ENCODE peak calls at places on chromosome 7, in six cellular contexts. A, O, B, P, S and M are unnamed samples. For H3K9me3, the result is how much of the 10 kb centered on the place peaks cover.

GRCh38 chr7:41582116-41582515 is 120.8 kb downstream of the INHBA start:
- DNase-seq in A (no peak), O (no peak), B (peak), P (no peak), S (no peak), M (no peak)

GRCh38 chr7:100887186-100887954 is 2.1 kb downstream of the UFSP1 start:
- DNase-seq in A (no peak), O (no peak), B (no peak), P (no peak), S (no peak), M (no peak)

GRCh38 chr7:128003179-128003578 is 28.1 kb downstream of the LRRC4 start:
- DNase-seq in A (no peak), O (no peak), B (no peak), P (no peak), S (no peak), M (no peak)

GRCh38 chr7:90604383-90604782 is 8.3 kb downstream of the CDK14 start:
- DNase-seq in A (no peak), O (no peak), B (no peak), P (no peak), S (no peak), M (no peak)

GRCh38 chr7:157992511-157993160 is 595.0 kb downstream of the PTPRN2 start:
- DNase-seq in A (no peak), O (no peak), B (no peak), P (no peak), S (no peak), M (no peak)

GRCh38 chr7:12244129-12244528 is 33.0 kb downstream of the TMEM106B start:
- DNase-seq in A (no peak), O (peak), B (peak), P (no peak), S (peak), M (peak)

GRCh38 chr7:140231779-140232491 is 55.2 kb upstream of the KDM7A start:
- DNase-seq in A (no peak), O (peak), B (no peak), P (no peak), S (no peak), M (no peak)

GRCh38 chr7:30863694-30864011 is 48.0 kb upstream of the AQP1 start:
- DNase-seq in A (no peak), O (no peak), B (peak), P (peak), S (peak), M (peak)

GRCh38 chr7:99404235-99404976 is 4.0 kb downstream of the PDAP1 start:
- DNase-seq in A (no peak), O (no peak), B (peak), P (no peak), S (no peak), M (no peak)

GRCh38 chr7:95026421-95027072 is 119.2 kb downstream of the PPP1R9A start:
- DNase-seq in A (no peak), O (no peak), B (no peak), P (no peak), S (no peak), M (no peak)

GRCh38 chr7:70321016-70321415 is 722.7 kb downstream of the AUTS2 start:
- DNase-seq in A (no peak), O (no peak), B (no peak), P (no peak), S (no peak), M (no peak)

GRCh38 chr7:8285155-8285554 is 23.2 kb upstream of the ICA1 start:
- DNase-seq in A (no peak), O (no peak), B (no peak), P (no peak), S (no peak), M (no peak)

GRCh38 chr7:43756368-43757072 is 2.0 kb upstream of the BLVRA start:
- DNase-seq in A (peak), O (no peak), B (peak), P (peak), S (peak), M (no peak)

GRCh38 chr7:99762680-99763327 is 21.2 kb downstream of the CYP3A4 start:
- DNase-seq in A (peak), O (peak), B (peak), P (peak), S (peak), M (peak)

GRCh38 chr7:103795787-103796186 is 193.7 kb downstream of the RELN start:
- DNase-seq in A (no peak), O (no peak), B (no peak), P (no peak), S (no peak), M (no peak)

GRCh38 chr7:77839919-77840318 is 41.3 kb downstream of the PHTF2 start:
- DNase-seq in A (no peak), O (no peak), B (no peak), P (no peak), S (no peak), M (no peak)

GRCh38 chr7:77837966-77838365 is 39.4 kb downstream of the PHTF2 start:
- DNase-seq in A (no peak), O (no peak), B (no peak), P (no peak), S (no peak), M (no peak)

GRCh38 chr7:77833136-77833535 is 34.6 kb downstream of the PHTF2 start:
- DNase-seq in A (no peak), O (no peak), B (peak), P (no peak), S (no peak), M (no peak)

GRCh38 chr7:77838929-77839491 is 40.4 kb downstream of the PHTF2 start:
- DNase-seq in A (no peak), O (no peak), B (no peak), P (no peak), S (no peak), M (no peak)

DNA sequence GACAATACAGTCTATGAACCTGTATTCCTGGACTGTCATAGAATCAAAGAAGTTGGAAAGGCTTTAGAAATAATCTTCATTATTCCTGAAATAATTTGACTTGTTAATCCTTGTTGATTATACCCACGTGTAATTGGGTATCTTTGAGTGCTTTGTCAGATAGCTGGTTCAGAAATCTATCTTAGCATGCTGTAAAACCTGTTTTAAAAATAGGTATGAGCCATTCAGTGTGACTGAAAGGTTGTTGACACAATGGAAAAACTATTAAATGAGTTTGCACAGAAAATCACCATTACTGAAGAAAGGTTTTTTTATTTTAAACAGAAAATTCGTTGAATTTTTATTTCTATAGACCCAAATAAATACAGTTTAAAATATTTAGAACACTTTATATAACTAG is 38.7 kb downstream of the PHTF2 start:
- DNase-seq in A (no peak), O (no peak), B (no peak), P (no peak), S (no peak), M (no peak)
- H3K9me3 ChIP-seq in A (under half), O (under half), B (under half), P (under half), S (under half), M (under half)

GRCh38 chr7:150458235-150458634 is 7.8 kb downstream of the GIMAP8 start:
- DNase-seq in A (no peak), O (no peak), B (no peak), P (no peak), S (no peak), M (no peak)
- H3K9me3 ChIP-seq in A (under half), O (under half), B (under half), P (under half), S (under half), M (under half)

GRCh38 chr7:57404967-57405421 is 45.0 kb upstream of the ZNF716 start:
- DNase-seq in A (no peak), O (no peak), B (no peak), P (no peak), S (no peak), M (no peak)
- H3K9me3 ChIP-seq in A (under half), O (under half), B (under half), P (under half), S (under half), M (under half)

DNA sequence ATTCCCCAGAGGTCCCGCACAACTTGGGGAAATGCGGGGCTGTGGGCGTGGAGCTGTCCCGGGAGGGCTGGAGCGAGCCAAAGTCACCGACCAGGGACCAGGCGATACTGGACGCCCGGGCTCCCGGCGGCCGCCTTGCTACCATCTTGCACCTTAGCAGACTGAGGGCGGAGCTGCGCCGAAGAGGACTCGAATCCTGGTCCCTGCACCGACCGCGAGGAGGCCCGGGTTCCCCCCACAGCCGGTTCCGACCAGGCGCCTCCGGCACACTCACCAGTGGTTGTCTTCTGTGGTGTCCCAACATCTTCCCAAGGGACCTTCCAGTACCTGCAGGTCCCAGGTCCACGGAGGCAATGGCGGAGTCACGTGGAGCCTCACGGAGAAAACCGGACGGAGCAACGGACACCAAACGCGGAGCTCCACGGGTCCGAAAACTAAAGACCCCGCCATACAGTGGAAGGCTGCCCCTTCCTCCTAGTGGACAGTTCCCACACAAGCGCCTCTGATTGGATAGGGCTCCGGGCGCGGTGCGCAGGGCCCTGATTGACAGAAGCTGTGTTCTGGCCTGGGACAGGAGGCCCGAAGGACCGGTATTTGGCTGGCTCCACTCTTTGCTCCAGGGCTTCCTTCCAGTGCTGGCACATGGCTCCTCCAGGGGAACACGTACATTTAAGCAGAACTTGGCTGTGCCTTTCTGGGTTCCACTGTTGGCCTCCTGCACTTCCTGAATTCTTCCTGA is 124.6 kb upstream of the ZNF479 start:
- DNase-seq in A (no peak), O (no peak), B (no peak), P (no peak), S (no peak), M (peak)
- H3K9me3 ChIP-seq in A (under half), O (under half), B (under half), P (under half), S (under half), M (under half)

DNA sequence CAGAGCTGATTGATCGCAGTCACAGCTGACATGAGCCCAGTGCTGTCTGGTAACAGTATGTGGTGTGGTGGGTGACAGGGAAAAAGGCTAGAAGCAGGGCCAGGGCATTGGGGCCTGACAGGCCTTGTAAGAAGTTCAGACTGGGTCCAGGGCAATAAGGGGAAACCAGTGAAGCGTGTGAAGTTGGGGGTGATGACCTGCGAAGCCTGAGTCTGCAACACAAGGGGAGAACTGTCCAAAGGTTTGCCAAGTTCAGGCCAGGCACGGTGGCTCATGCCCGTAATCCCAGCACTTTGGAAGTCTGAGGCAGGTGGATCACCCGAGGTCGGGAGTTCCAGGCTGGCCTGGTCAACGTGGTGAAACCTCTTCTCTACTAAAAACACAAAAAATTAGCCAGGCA is 983.9 kb upstream of the ZNF722 start:
- DNase-seq in A (no peak), O (no peak), B (no peak), P (no peak), S (no peak), M (no peak)
- H3K9me3 ChIP-seq in A (under half), O (under half), B (under half), P (half or more), S (under half), M (under half)

GRCh38 chr7:63009771-63010170 is 988.9 kb upstream of the ZNF722 start:
- DNase-seq in A (no peak), O (no peak), B (no peak), P (no peak), S (no peak), M (no peak)
- H3K9me3 ChIP-seq in A (under half), O (under half), B (under half), P (under half), S (under half), M (under half)